ENCODE peak calls at places on chromosomes 2 and 18, in six cellular contexts. S, O, P, L, G and T are unnamed samples.

GRCh38 chr18:8484951-8485350 is 124.3 kb upstream of the RAB12 start:
- DNase-seq in G (no peak), S (no peak), O (no peak), L (no peak), P (no peak), T (no peak)

GRCh38 chr2:42933824-42934254 is 141.5 kb upstream of the HAAO start:
- DNase-seq in L (no peak), P (no peak), S (no peak), G (no peak), O (no peak), T (no peak)

GRCh38 chr18:31325051-31325450 is 7.1 kb downstream of the DSG1 start:
- DNase-seq in S (peak; percentile 4), P (no peak), O (peak; percentile 30), L (peak; percentile 0), G (no peak), T (no peak)

GRCh38 chr2:10620481-10620880 is 69.3 kb downstream of the NOL10 start:
- DNase-seq in O (no peak), G (peak; percentile 54), S (no peak), P (no peak), L (peak; percentile 87), T (no peak)

GRCh38 chr2:23826079-23826478 is 100.8 kb downstream of the ATAD2B start:
- DNase-seq in O (no peak), S (no peak), P (no peak), G (no peak), L (no peak), T (no peak)

GRCh38 chr2:48589170-48589767 is 28.4 kb upstream of the GTF2A1L start:
- DNase-seq in G (no peak), S (peak; percentile 35), L (peak; percentile 66), P (no peak), O (peak; percentile 54), T (peak; percentile 9)

GRCh38 chr2:33489835-33490431 is 13.5 kb downstream of the RASGRP3 start:
- DNase-seq in L (no peak), G (no peak), P (no peak), S (no peak), O (no peak), T (no peak)

GRCh38 chr2:174615951-174616436 is 18.4 kb upstream of the WIPF1 start:
- DNase-seq in P (no peak), S (no peak), O (peak; percentile 83), G (no peak), L (peak; percentile 75), T (no peak)

GRCh38 chr18:57397440-57397839 is 37.7 kb upstream of the ONECUT2 start:
- DNase-seq in O (peak; percentile 47), S (peak; percentile 10), P (no peak), G (no peak), L (peak; percentile 60), T (no peak)

GRCh38 chr2:110655701-110656100 is 22.2 kb downstream of the BUB1 start:
- DNase-seq in G (no peak), L (peak; percentile 68), P (no peak), O (no peak), S (no peak), T (no peak)

GRCh38 chr2:149715005-149715592 is 127.5 kb upstream of the MMADHC start:
- DNase-seq in O (peak; percentile 54), S (peak; percentile 15), G (no peak), L (peak; percentile 68), P (peak; percentile 66), T (no peak)

GRCh38 chr2:239440511-239440959 is 39.7 kb upstream of the HDAC4 start:
- DNase-seq in P (no peak), S (no peak), G (no peak), O (no peak), L (peak; percentile 18), T (no peak)

GRCh38 chr2:70686577-70687460 is 81.2 kb downstream of the ADD2 start:
- DNase-seq in S (no peak), O (peak; percentile 86), P (peak; percentile 89), G (no peak), L (peak; percentile 90), T (no peak)

GRCh38 chr2:43326116-43326825 is 99.9 kb upstream of the ZFP36L2 start:
- DNase-seq in P (no peak), L (no peak), S (no peak), G (no peak), O (no peak), T (no peak)

GRCh38 chr2:171688129-171688465 is 828 bp downstream of the DYNC1I2 start:
- DNase-seq in S (no peak), P (no peak), O (no peak), G (no peak), L (peak; percentile 59), T (no peak)

GRCh38 chr2:228318218-228318617 is 136.7 kb upstream of the SPHKAP start:
- DNase-seq in O (peak; percentile 40), P (peak; percentile 72), G (no peak), S (no peak), L (peak; percentile 49), T (peak; percentile 34)

GRCh38 chr2:106734165-106734564 is 151.8 kb downstream of the ST6GAL2 start:
- DNase-seq in P (no peak), G (no peak), L (no peak), S (no peak), O (no peak), T (no peak)

GRCh38 chr18:48792611-48793368 is 158.0 kb downstream of the SMAD7 start:
- DNase-seq in S (no peak), P (no peak), L (no peak), G (no peak), O (no peak), T (no peak)

GRCh38 chr2:128452536-128453530 is 134.2 kb upstream of the HS6ST1 start:
- DNase-seq in G (no peak), S (no peak), O (no peak), P (peak; percentile 14), L (no peak), T (no peak)

GRCh38 chr2:25338401-25338800 is 3.3 kb downstream of the DNMT3A start:
- DNase-seq in P (no peak), L (no peak), O (no peak), S (no peak), G (no peak), T (peak; percentile 41)

GRCh38 chr2:25337891-25338290 is 3.8 kb downstream of the DNMT3A start:
- DNase-seq in S (no peak), G (no peak), O (no peak), P (no peak), L (no peak), T (no peak)

GRCh38 chr2:25336446-25336845 is 5.3 kb downstream of the DNMT3A start:
- DNase-seq in S (no peak), O (no peak), L (no peak), G (no peak), P (no peak), T (no peak)

GRCh38 chr2:25335971-25336370 is 5.8 kb downstream of the DNMT3A start:
- DNase-seq in S (no peak), G (no peak), L (no peak), P (no peak), O (no peak), T (peak; percentile 37)

DNA sequence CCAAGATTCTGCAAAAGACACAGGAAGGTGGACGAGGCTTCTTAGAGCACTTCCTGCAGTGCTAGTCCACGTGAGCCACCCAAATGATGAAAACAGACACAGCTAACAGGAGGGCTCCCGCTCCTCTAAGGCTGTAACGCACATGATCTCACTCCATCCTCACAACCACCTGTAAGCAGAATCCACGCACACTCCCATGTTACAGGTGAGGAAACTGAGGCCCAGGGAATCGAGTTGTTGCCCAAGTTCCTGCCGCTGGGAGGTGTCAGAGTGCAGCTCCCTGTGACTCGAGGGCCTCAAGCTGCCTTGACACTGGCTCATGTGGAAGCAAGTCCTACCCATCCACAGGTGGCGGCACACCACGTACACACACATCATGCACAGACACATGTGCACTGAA is 4.4 kb downstream of the DNMT3A start:
- DNase-seq in O (no peak), G (no peak), S (no peak), L (no peak), P (no peak), T (no peak)
- H3K4me1 ChIP-seq in O (peaks cover 4% of the 10 kb centered on the region), G (peaks cover 70% of the 10 kb centered on the region), S (no peaks in the 10 kb centered on the region), L (no peaks in the 10 kb centered on the region), P (peaks cover 15% of the 10 kb centered on the region), T (peaks cover 13% of the 10 kb centered on the region)

GRCh38 chr18:77096936-77097886 is 35.4 kb downstream of the MBP start:
- DNase-seq in S (no peak), O (no peak), P (peak; percentile 82), G (no peak), L (no peak), T (no peak)
- H3K4me1 ChIP-seq in S (peaks cover 61% of the 10 kb centered on the region), O (peaks cover 35% of the 10 kb centered on the region), P (peaks cover 4% of the 10 kb centered on the region), G (peaks cover 88% of the 10 kb centered on the region), L (peaks cover 26% of the 10 kb centered on the region), T (peaks cover 13% of the 10 kb centered on the region)

DNA sequence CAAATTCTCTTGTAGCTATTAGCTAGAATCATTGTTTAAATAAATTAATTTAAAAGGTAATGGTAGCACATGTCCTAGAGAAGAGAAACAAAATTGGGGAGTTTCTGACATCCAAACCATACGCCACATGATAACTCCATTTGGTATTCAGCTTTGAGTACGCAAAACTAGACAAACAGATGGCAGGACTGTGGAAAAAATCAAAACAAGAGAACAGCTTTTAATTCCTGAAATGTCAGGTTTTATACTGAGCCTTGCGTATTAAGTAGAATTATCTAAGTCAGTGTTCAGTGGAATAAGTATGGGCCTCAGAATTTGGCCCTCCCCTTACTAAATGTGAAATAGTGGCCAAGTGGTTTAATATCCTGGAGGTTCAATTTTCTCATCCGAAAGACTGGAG is 82.4 kb upstream of the PDE1A start:
- DNase-seq in G (no peak), L (no peak), P (no peak), S (no peak), O (no peak), T (no peak)
- H3K4me1 ChIP-seq in G (no peaks in the 10 kb centered on the region), L (peaks cover 22% of the 10 kb centered on the region), P (no peaks in the 10 kb centered on the region), S (no peaks in the 10 kb centered on the region), O (no peaks in the 10 kb centered on the region), T (no peaks in the 10 kb centered on the region)

GRCh38 chr2:237885171-237885930 is 25.9 kb downstream of the RAMP1 start:
- DNase-seq in S (no peak), G (no peak), O (no peak), P (no peak), L (no peak), T (peak; percentile 26)

GRCh38 chr2:237879991-237880560 is 20.7 kb downstream of the RAMP1 start:
- DNase-seq in P (no peak), S (no peak), L (no peak), O (no peak), G (no peak), T (no peak)

GRCh38 chr2:237883951-237884392 is 24.5 kb downstream of the RAMP1 start:
- DNase-seq in G (no peak), S (no peak), L (no peak), O (no peak), P (no peak), T (peak; percentile 36)

GRCh38 chr2:237884681-237885080 is 25.3 kb downstream of the RAMP1 start:
- DNase-seq in S (no peak), P (no peak), G (no peak), L (no peak), O (no peak), T (peak; percentile 36)

GRCh38 chr2:237882510-237883481 is 23.4 kb downstream of the RAMP1 start:
- DNase-seq in O (no peak), G (no peak), P (no peak), S (no peak), L (no peak), T (peak; percentile 36)
- H3K4me1 ChIP-seq in O (no peaks in the 10 kb centered on the region), G (no peaks in the 10 kb centered on the region), P (no peaks in the 10 kb centered on the region), S (peaks cover 8% of the 10 kb centered on the region), L (peaks cover 6% of the 10 kb centered on the region), T (no peaks in the 10 kb centered on the region)